ENCODE peak calls at places on chromosome 10, in five cellular contexts. D is HEK293T; U is Panc1; Y is activated effector memory CD4-positive, alpha-beta T cell treated with Interleukin-2 at 50 U/mL for 16 hours; X is activated naive CD4-positive, alpha-beta T cell. H is an unnamed sample.

GRCh38 chr10:35783305-35783838 is 141.3 kb upstream of the FZD8 start:
- DNase-seq in D (no peak), U (no peak), Y (no peak), X (no peak), H (no peak)

GRCh38 chr10:98038333-98038732 is 7.9 kb upstream of the CRTAC1 start:
- DNase-seq in U (no peak), Y (no peak), X (no peak), D (no peak), H (no peak)

GRCh38 chr10:71512213-71512745 is 115.6 kb downstream of the CDH23 start:
- DNase-seq in U (no peak), Y (no peak), X (no peak), D (no peak), H (no peak)

GRCh38 chr10:21637795-21638194 is 103.8 kb downstream of the MLLT10 start:
- DNase-seq in X (no peak), U (no peak), D (no peak), Y (no peak), H (no peak)

GRCh38 chr10:103067951-103068350 is 125.1 kb downstream of the NT5C2 start:
- DNase-seq in X (no peak), D (no peak), Y (no peak), U (no peak), H (no peak)

GRCh38 chr10:32985781-32986350 is 27.8 kb upstream of the ITGB1 start:
- DNase-seq in Y (no peak), X (no peak), U (no peak), D (no peak), H (no peak)

GRCh38 chr10:127907411-127908105 is 655 bp downstream of the PTPRE start:
- DNase-seq in U (no peak), Y (no peak), D (no peak), X (no peak), H (no peak)

GRCh38 chr10:132538790-132539421 is 1.3 kb downstream of the INPP5A start:
- DNase-seq in D (no peak), X (no peak), Y (no peak), U (no peak), H (no peak)

GRCh38 chr10:124739119-124739921 is 4.9 kb downstream of the FAM53B start:
- DNase-seq in U (no peak), X (no peak), Y (no peak), D (no peak), H (no peak)

GRCh38 chr10:129694633-129695356 is 227.8 kb downstream of the MGMT start:
- DNase-seq in X (no peak), U (no peak), Y (no peak), D (no peak), H (no peak)

GRCh38 chr10:105733919-105734318 is 1092.8 kb downstream of the SORCS3 start:
- DNase-seq in Y (no peak), X (no peak), U (no peak), D (no peak), H (no peak)

GRCh38 chr10:102163342-102163989 is 11.3 kb downstream of the NOLC1 start:
- DNase-seq in Y (no peak), D (no peak), X (no peak), U (no peak), H (no peak)

GRCh38 chr10:103168436-103168835 is 24.6 kb downstream of the NT5C2 start:
- DNase-seq in U (no peak), X (no peak), D (no peak), Y (no peak), H (no peak)

GRCh38 chr10:47188156-47188555 is 111.8 kb upstream of the GDF10 start:
- DNase-seq in U (no peak), X (no peak), D (no peak), Y (no peak), H (no peak)

GRCh38 chr10:63977329-63977923 is 456.2 kb downstream of the REEP3 start:
- DNase-seq in D (peak), X (no peak), U (peak), Y (no peak), H (no peak)

GRCh38 chr10:74976565-74976964 is 134.9 kb upstream of the SAMD8 start:
- DNase-seq in X (no peak), Y (no peak), U (no peak), D (no peak), H (no peak)

GRCh38 chr10:99235469-99235871 is at the start of gene HPSE2:
- DNase-seq in Y (no peak), U (no peak), D (no peak), X (no peak), H (no peak)

GRCh38 chr10:3805791-3806381 is 20.9 kb upstream of the KLF6 start:
- DNase-seq in X (no peak), D (no peak), U (no peak), Y (peak), H (peak)

GRCh38 chr10:70328987-70329386 is 45.2 kb upstream of the NPFFR1 start:
- DNase-seq in Y (no peak), U (no peak), X (no peak), D (no peak), H (no peak)

GRCh38 chr10:36349445-36350063 is 707.5 kb upstream of the FZD8 start:
- DNase-seq in U (no peak), X (no peak), Y (no peak), D (no peak), H (no peak)

GRCh38 chr10:49564461-49565009 is 25.6 kb upstream of the ERCC6 start:
- DNase-seq in X (no peak), U (no peak), Y (no peak), D (no peak), H (no peak)

GRCh38 chr10:130358981-130359650 is 222.9 kb downstream of the GLRX3 start:
- DNase-seq in U (no peak), Y (no peak), D (no peak), X (no peak), H (no peak)

GRCh38 chr10:7561216-7561893 is 105.4 kb downstream of the ITIH5 start:
- DNase-seq in X (no peak), U (no peak), D (no peak), Y (no peak), H (no peak)

GRCh38 chr10:97065128-97065527 is 120.6 kb downstream of the SLIT1 start:
- DNase-seq in X (no peak), D (no peak), U (no peak), Y (no peak), H (no peak)

GRCh38 chr10:85642421-85643170 is 724.0 kb downstream of the GRID1 start:
- DNase-seq in X (no peak), U (peak), D (peak), Y (no peak), H (no peak)

GRCh38 chr10:21771219-21771618 is 232.3 kb downstream of the DNAJC1 start:
- DNase-seq in U (no peak), D (no peak), X (no peak), Y (no peak), H (no peak)

GRCh38 chr10:73816917-73817729 is 5.7 kb upstream of the NDST2 start:
- DNase-seq in Y (no peak), X (no peak), D (no peak), U (no peak), H (no peak)

GRCh38 chr10:77925410-77925794 is 1.2 kb downstream of the DLG5 start:
- DNase-seq in Y (no peak), U (no peak), X (no peak), D (peak), H (no peak)

GRCh38 chr10:109894516-109894915 is 28.8 kb downstream of the XPNPEP1 start:
- DNase-seq in Y (no peak), D (no peak), X (no peak), U (no peak), H (no peak)

GRCh38 chr10:102782698-102783540 is 39.2 kb downstream of the WBP1L start:
- DNase-seq in Y (no peak), U (no peak), D (no peak), X (no peak), H (no peak)

GRCh38 chr10:132452216-132452650 is 55.2 kb downstream of the PWWP2B start:
- DNase-seq in Y (no peak), D (no peak), U (no peak), X (no peak), H (no peak)

GRCh38 chr10:58267713-58268453 is at the start of gene IPMK:
- DNase-seq in D (peak), Y (peak), X (peak), U (peak), H (peak)

GRCh38 chr10:34655286-34656170 is 159.6 kb downstream of the PARD3 start:
- DNase-seq in U (peak), Y (no peak), D (peak), X (no peak), H (no peak)

GRCh38 chr10:3421537-3422257 is 249.1 kb upstream of the PITRM1 start:
- DNase-seq in D (no peak), Y (no peak), U (no peak), X (no peak), H (no peak)

GRCh38 chr10:97426776-97427570 is 982 bp downstream of the PGAM1 start:
- DNase-seq in D (no peak), U (no peak), X (no peak), Y (no peak), H (no peak)

GRCh38 chr10:22544325-22545068 is 169.9 kb downstream of the PIP4K2A start:
- DNase-seq in D (no peak), U (no peak), Y (no peak), X (no peak), H (no peak)

GRCh38 chr10:61987951-61988379 is 86.5 kb downstream of the ARID5B start:
- DNase-seq in X (no peak), D (no peak), Y (no peak), U (no peak), H (peak)

H was measured in activated T-helper 2 cell treated with anti-CD3 and anti-CD28 coated beads, Interferon-gamma antibody, Interleukin-2, Interleukin-4, amounts not matched to agents 10 μg/mL and 5 μg/mL and 100 μg/mL, durations not matched to agents 14 hours and 24 hours and 36 hours.